ENCODE peak calls at places on chromosomes 6 and 20, in five cellular contexts. L is effector memory CD4-positive, alpha-beta T cell; X is Caco-2; N is psoas muscle; F is CD4-positive, CD25-positive, alpha-beta regulatory T cell. Z is an unnamed sample. For H3K4me1 and H3K9me3, the result is how much of the 10 kb centered on the place peaks cover.

GRCh38 chr6:25250878-25251277 is 28.3 kb upstream of the CARMIL1 start:
- DNase-seq in X (no peak), N (no peak), F (no peak), L (no peak), Z (no peak)

GRCh38 chr6:132209351-132209750 is 191.9 kb downstream of the MOXD1 start:
- DNase-seq in N (no peak), X (no peak), F (no peak), L (no peak), Z (no peak)

GRCh38 chr6:48813821-48814220 is 649.2 kb downstream of the MMUT start:
- DNase-seq in X (no peak), F (no peak), L (no peak), N (no peak), Z (no peak)

GRCh38 chr20:62804632-62805364 is at the start of gene OGFR:
- DNase-seq in N (peak), L (peak), F (peak), X (peak), Z (peak)

GRCh38 chr6:147117580-147117979 is 86.6 kb upstream of the STXBP5 start:
- DNase-seq in F (no peak), L (no peak), N (no peak), X (no peak), Z (no peak)

GRCh38 chr6:75317503-75318206 is 33.1 kb upstream of the TMEM30A start:
- DNase-seq in X (no peak), N (no peak), F (no peak), L (no peak), Z (no peak)

GRCh38 chr6:152634773-152635172 is 2.4 kb downstream of the SYNE1 start:
- DNase-seq in L (no peak), N (no peak), X (peak), F (peak), Z (peak)

GRCh38 chr20:10225439-10226080 is 6.9 kb downstream of the SNAP25 start:
- DNase-seq in X (peak), N (no peak), L (no peak), F (no peak), Z (no peak)

GRCh38 chr6:75206338-75207210 is 721 bp upstream of the COL12A1 start:
- DNase-seq in F (no peak), L (no peak), X (no peak), N (peak), Z (peak)

GRCh38 chr6:106547053-106547414 is 82.3 kb downstream of the RTN4IP1 start:
- DNase-seq in N (no peak), F (no peak), X (no peak), L (no peak), Z (no peak)

GRCh38 chr6:43455034-43455747 is at the start of gene DLK2:
- DNase-seq in N (no peak), X (peak), L (peak), F (peak), Z (no peak)

GRCh38 chr20:58237318-58238182 is 9.1 kb upstream of the ANKRD60 start:
- DNase-seq in X (no peak), N (no peak), F (no peak), L (no peak), Z (no peak)

GRCh38 chr6:112886415-112886814 is 539.3 kb downstream of the RFPL4B start:
- DNase-seq in F (no peak), N (no peak), X (no peak), L (no peak), Z (no peak)

GRCh38 chr6:53986721-53987526 is 124.3 kb upstream of the MLIP start:
- DNase-seq in L (no peak), F (no peak), X (no peak), N (no peak), Z (no peak)

GRCh38 chr20:62643521-62644043 is 1.3 kb downstream of the SLCO4A1 start:
- DNase-seq in F (no peak), L (no peak), X (no peak), N (no peak), Z (no peak)

GRCh38 chr6:151111670-151112069 is 128.1 kb upstream of the AKAP12 start:
- DNase-seq in F (no peak), X (no peak), L (no peak), N (no peak), Z (peak)

GRCh38 chr6:47353822-47354221 is 44.1 kb upstream of the TNFRSF21 start:
- DNase-seq in X (no peak), L (no peak), N (no peak), F (no peak), Z (no peak)

GRCh38 chr20:33370296-33370695 is 31.0 kb downstream of the CDK5RAP1 start:
- DNase-seq in X (no peak), L (peak), F (peak), N (no peak), Z (no peak)

GRCh38 chr6:45196121-45196520 is 132.0 kb upstream of the RUNX2 start:
- DNase-seq in F (no peak), X (no peak), L (no peak), N (no peak), Z (no peak)
- H3K4me3 ChIP-seq in F (no peak), X (no peak), L (no peak), N (no peak), Z (no peak)

GRCh38 chr6:138540468-138540867 is 41.2 kb upstream of the NHSL1 start:
- DNase-seq in X (no peak), F (no peak), N (no peak), L (no peak), Z (no peak)

GRCh38 chr6:138544521-138544920 is 45.2 kb upstream of the NHSL1 start:
- DNase-seq in N (no peak), L (no peak), X (no peak), F (no peak), Z (no peak)

GRCh38 chr6:138543648-138544047 is 44.4 kb upstream of the NHSL1 start:
- DNase-seq in X (peak), N (no peak), L (no peak), F (no peak), Z (no peak)

GRCh38 chr6:138539882-138540281 is 40.6 kb upstream of the NHSL1 start:
- DNase-seq in X (no peak), L (no peak), N (no peak), F (no peak), Z (no peak)

DNA sequence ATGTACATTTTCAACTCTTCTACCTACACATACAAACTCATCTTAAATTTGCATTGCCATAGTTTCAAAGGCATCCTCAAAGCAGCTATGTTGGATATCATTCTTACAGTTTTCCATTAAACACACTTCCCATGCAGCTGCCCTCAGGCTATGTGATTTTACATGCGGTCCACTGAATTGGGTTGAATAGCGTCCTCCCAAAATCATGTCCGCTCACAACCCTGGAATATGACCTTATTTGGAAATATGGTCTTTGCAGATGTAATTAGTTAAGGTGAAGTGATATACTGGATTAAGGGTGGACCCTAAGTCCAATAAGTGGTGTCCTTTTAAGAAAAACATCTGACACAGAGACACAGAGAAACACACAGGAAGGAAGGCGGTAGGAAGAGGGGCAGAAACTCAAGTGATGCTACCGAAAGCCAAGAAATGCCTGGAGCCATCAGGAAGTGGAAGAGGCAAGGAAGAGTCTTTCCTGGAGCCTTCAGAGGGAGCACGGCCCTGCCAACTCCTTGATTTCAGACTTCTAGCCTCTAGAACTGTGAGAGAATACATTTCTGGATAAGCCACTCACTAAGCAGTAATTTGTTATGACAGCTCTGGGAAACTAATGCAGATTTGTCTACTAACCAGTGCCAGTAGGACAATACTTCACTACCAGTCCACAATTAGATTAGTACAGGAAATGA is 42.6 kb upstream of the NHSL1 start:
- DNase-seq in X (no peak), F (no peak), N (no peak), L (no peak), Z (no peak)
- H3K4me1 ChIP-seq in X (half or more), F (under half), N (under half), L (under half), Z (under half)

DNA sequence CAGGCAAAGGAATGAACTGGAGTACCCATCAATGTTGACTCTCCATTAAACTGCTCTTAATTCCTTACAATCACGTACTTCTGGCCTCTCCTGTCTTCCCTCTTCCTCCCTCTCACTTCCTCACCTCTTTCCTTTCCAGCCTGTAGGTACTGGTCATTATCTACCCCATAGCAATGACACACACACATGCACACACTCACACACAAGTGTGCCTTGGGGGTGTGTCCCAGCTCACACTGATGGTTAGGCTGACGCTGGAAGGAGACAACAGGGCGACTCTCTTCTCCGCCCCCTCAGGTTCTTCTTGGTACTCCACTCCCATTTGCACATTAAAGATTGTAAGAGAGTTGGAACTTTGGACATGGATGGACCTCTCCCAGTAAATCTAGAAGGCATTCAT is 14.0 kb upstream of the SERPINB9 start:
- DNase-seq in N (no peak), F (no peak), L (no peak), X (no peak), Z (no peak)
- H3K9me3 ChIP-seq in N (under half), F (under half), L (under half), X (under half), Z (under half)

GRCh38 chr6:21953831-21954801 is 342.7 kb downstream of the PRL start:
- DNase-seq in N (no peak), F (no peak), L (no peak), X (no peak), Z (no peak)
- H3K4me3 ChIP-seq in N (no peak), F (no peak), L (no peak), X (no peak), Z (no peak)